ENCODE peak calls at places on chromosomes 7 and 10, in seven cellular contexts. One of them, this sample, is unnamed.

GRCh38 chr10:23381298-23381697 is 36.7 kb upstream of the C10orf67 start:
- DNase-seq in IMR-90: no peak
- DNase-seq in H9: no peak
- DNase-seq in mesenchymal stem cell: no peak
- DNase-seq in trophoblast cell: no peak
- DNase-seq in mesendoderm: peak
- DNase-seq in H1: no peak
- DNase-seq in this sample: no peak

GRCh38 chr7:142001163-142001874 is 5.6 kb downstream of the MGAM start:
- DNase-seq in trophoblast cell: peak
- DNase-seq in mesenchymal stem cell: no peak
- DNase-seq in mesendoderm: peak
- DNase-seq in H1: no peak
- DNase-seq in H9: no peak
- DNase-seq in IMR-90: no peak
- DNase-seq in this sample: no peak

GRCh38 chr7:139582130-139582650 is 58.7 kb downstream of the CLEC2L start:
- DNase-seq in mesenchymal stem cell: no peak
- DNase-seq in trophoblast cell: no peak
- DNase-seq in mesendoderm: no peak
- DNase-seq in IMR-90: no peak
- DNase-seq in H1: no peak
- DNase-seq in H9: no peak
- DNase-seq in this sample: no peak

GRCh38 chr10:30705086-30705624 is 75.6 kb upstream of the LYZL2 start:
- DNase-seq in mesenchymal stem cell: no peak
- DNase-seq in trophoblast cell: no peak
- DNase-seq in IMR-90: no peak
- DNase-seq in H9: no peak
- DNase-seq in H1: no peak
- DNase-seq in mesendoderm: no peak
- DNase-seq in this sample: no peak

GRCh38 chr10:60238408-60239100 is 151.1 kb downstream of the ANK3 start:
- DNase-seq in trophoblast cell: peak
- DNase-seq in H1: peak
- DNase-seq in H9: peak
- DNase-seq in IMR-90: peak
- DNase-seq in mesenchymal stem cell: peak
- DNase-seq in mesendoderm: peak
- DNase-seq in this sample: no peak

GRCh38 chr10:126663880-126664279 is 6.6 kb downstream of the C10orf90 start:
- DNase-seq in trophoblast cell: peak
- DNase-seq in H1: no peak
- DNase-seq in mesendoderm: no peak
- DNase-seq in IMR-90: peak
- DNase-seq in H9: no peak
- DNase-seq in mesenchymal stem cell: peak
- DNase-seq in this sample: no peak

GRCh38 chr7:92794386-92794785 is 42.0 kb downstream of the CDK6 start:
- DNase-seq in mesendoderm: no peak
- DNase-seq in mesenchymal stem cell: no peak
- DNase-seq in trophoblast cell: no peak
- DNase-seq in IMR-90: no peak
- DNase-seq in H9: no peak
- DNase-seq in H1: no peak
- DNase-seq in this sample: no peak

GRCh38 chr10:104337527-104337984 is 709 bp downstream of the ITPRIP start:
- DNase-seq in H1: no peak
- DNase-seq in mesendoderm: peak
- DNase-seq in IMR-90: peak
- DNase-seq in mesenchymal stem cell: no peak
- DNase-seq in H9: peak
- DNase-seq in trophoblast cell: peak
- DNase-seq in this sample: no peak

GRCh38 chr10:17981766-17982380 is 30.2 kb downstream of the SLC39A12 start:
- DNase-seq in H9: no peak
- DNase-seq in IMR-90: peak
- DNase-seq in mesendoderm: peak
- DNase-seq in H1: no peak
- DNase-seq in trophoblast cell: peak
- DNase-seq in mesenchymal stem cell: peak
- DNase-seq in this sample: no peak

GRCh38 chr7:44237696-44238095 is 36.9 kb downstream of the YKT6 start:
- DNase-seq in mesenchymal stem cell: no peak
- DNase-seq in H1: no peak
- DNase-seq in mesendoderm: no peak
- DNase-seq in IMR-90: no peak
- DNase-seq in trophoblast cell: no peak
- DNase-seq in H9: no peak
- DNase-seq in this sample: no peak

GRCh38 chr10:97724341-97724941 is 10.9 kb downstream of the MARVELD1 start:
- DNase-seq in trophoblast cell: no peak
- DNase-seq in mesenchymal stem cell: peak
- DNase-seq in IMR-90: peak
- DNase-seq in H9: no peak
- DNase-seq in H1: no peak
- DNase-seq in mesendoderm: no peak
- DNase-seq in this sample: no peak

GRCh38 chr10:128062331-128062730 is 63.9 kb downstream of the MKI67 start:
- DNase-seq in trophoblast cell: peak
- DNase-seq in mesenchymal stem cell: peak
- DNase-seq in H1: no peak
- DNase-seq in mesendoderm: peak
- DNase-seq in H9: no peak
- DNase-seq in IMR-90: no peak
- DNase-seq in this sample: no peak

GRCh38 chr7:23346316-23346715 is 47.2 kb downstream of the MALSU1 start:
- DNase-seq in H9: no peak
- DNase-seq in IMR-90: no peak
- DNase-seq in H1: no peak
- DNase-seq in trophoblast cell: no peak
- DNase-seq in mesendoderm: no peak
- DNase-seq in mesenchymal stem cell: peak
- DNase-seq in this sample: no peak

GRCh38 chr7:23347682-23348180 is 48.6 kb downstream of the MALSU1 start:
- DNase-seq in H9: no peak
- DNase-seq in mesenchymal stem cell: peak
- DNase-seq in mesendoderm: peak
- DNase-seq in IMR-90: peak
- DNase-seq in H1: no peak
- DNase-seq in trophoblast cell: peak
- DNase-seq in this sample: no peak

GRCh38 chr7:23343806-23344500 is 44.8 kb downstream of the MALSU1 start:
- DNase-seq in trophoblast cell: no peak
- DNase-seq in H9: no peak
- DNase-seq in IMR-90: peak
- DNase-seq in mesenchymal stem cell: no peak
- DNase-seq in H1: no peak
- DNase-seq in mesendoderm: no peak
- DNase-seq in this sample: peak

GRCh38 chr7:23349484-23350157 is 50.5 kb downstream of the MALSU1 start:
- DNase-seq in trophoblast cell: no peak
- DNase-seq in H9: no peak
- DNase-seq in IMR-90: peak
- DNase-seq in mesenchymal stem cell: peak
- DNase-seq in mesendoderm: peak
- DNase-seq in H1: no peak
- DNase-seq in this sample: peak

GRCh38 chr7:23347007-23347681 is 48.0 kb downstream of the MALSU1 start:
- DNase-seq in IMR-90: no peak
- DNase-seq in trophoblast cell: no peak
- DNase-seq in H9: no peak
- DNase-seq in mesendoderm: no peak
- DNase-seq in H1: no peak
- DNase-seq in mesenchymal stem cell: peak
- DNase-seq in this sample: no peak
- H3K18ac ChIP-seq in IMR-90: peak
- H3K18ac ChIP-seq in trophoblast cell: peak
- H3K18ac ChIP-seq in H9: no peak
- H3K18ac ChIP-seq in mesendoderm: no peak
- H3K18ac ChIP-seq in H1: no peak
- H3K18ac ChIP-seq in mesenchymal stem cell: peak
- H3K18ac ChIP-seq in this sample: no peak

DNA sequence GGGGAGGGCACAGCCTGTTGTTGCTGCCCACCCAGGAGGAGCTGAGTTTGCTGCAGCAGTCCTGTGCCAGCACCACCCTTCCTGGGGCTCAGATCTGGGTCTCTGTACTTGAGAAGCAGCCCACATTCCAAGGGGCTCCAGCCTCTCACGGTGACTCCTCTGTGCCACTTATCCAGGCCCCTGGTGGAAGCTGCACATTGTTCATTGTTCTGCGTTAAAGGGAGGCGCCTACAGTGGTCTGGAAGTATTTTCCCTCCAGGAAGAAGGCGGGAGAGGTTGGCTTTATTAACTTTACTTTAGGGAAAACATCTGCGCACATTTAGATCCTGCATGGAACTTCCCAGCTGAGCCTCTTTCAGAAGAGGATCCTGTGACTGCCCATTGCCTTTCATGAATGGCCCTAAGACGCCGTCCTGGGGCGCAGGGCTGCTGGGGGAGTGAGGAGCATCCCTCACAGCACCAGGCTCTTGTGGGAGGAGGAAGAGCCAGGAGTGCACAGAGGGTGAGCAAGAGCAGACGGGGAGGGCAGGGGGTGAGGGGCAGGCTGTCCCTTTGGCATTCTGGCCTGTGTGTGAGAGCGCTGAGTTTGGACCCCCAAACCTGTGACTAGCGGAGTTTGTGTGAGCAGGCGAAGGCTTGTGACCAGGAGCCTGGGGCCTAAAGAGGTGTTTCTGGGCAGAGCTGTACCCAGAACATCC is 98.6 kb upstream of the BTBD16 start:
- DNase-seq in H9: no peak
- DNase-seq in mesendoderm: no peak
- DNase-seq in trophoblast cell: no peak
- DNase-seq in H1: no peak
- DNase-seq in mesenchymal stem cell: no peak
- DNase-seq in IMR-90: no peak
- DNase-seq in this sample: no peak
- H3K18ac ChIP-seq in H9: no peak
- H3K18ac ChIP-seq in mesendoderm: no peak
- H3K18ac ChIP-seq in trophoblast cell: no peak
- H3K18ac ChIP-seq in H1: peak
- H3K18ac ChIP-seq in mesenchymal stem cell: no peak
- H3K18ac ChIP-seq in IMR-90: no peak
- H3K18ac ChIP-seq in this sample: peak

GRCh38 chr7:108235451-108236061 is 105.4 kb upstream of the LAMB4 start:
- DNase-seq in trophoblast cell: no peak
- DNase-seq in H1: no peak
- DNase-seq in H9: no peak
- DNase-seq in mesendoderm: peak
- DNase-seq in mesenchymal stem cell: peak
- DNase-seq in IMR-90: peak
- DNase-seq in this sample: no peak
- H3K18ac ChIP-seq in trophoblast cell: no peak
- H3K18ac ChIP-seq in H1: no peak
- H3K18ac ChIP-seq in H9: no peak
- H3K18ac ChIP-seq in mesendoderm: peak
- H3K18ac ChIP-seq in mesenchymal stem cell: no peak
- H3K18ac ChIP-seq in IMR-90: no peak
- H3K18ac ChIP-seq in this sample: no peak

GRCh38 chr7:22549667-22550513 is 49.9 kb upstream of the STEAP1B start:
- DNase-seq in trophoblast cell: peak
- DNase-seq in IMR-90: peak
- DNase-seq in mesenchymal stem cell: peak
- DNase-seq in H1: peak
- DNase-seq in H9: peak
- DNase-seq in mesendoderm: peak
- DNase-seq in this sample: peak
- H3K18ac ChIP-seq in trophoblast cell: no peak
- H3K18ac ChIP-seq in IMR-90: peak
- H3K18ac ChIP-seq in mesenchymal stem cell: peak
- H3K18ac ChIP-seq in H1: peak
- H3K18ac ChIP-seq in H9: peak
- H3K18ac ChIP-seq in mesendoderm: no peak
- H3K18ac ChIP-seq in this sample: peak

GRCh38 chr10:71280216-71280615 is 38.8 kb upstream of the SLC29A3 start:
- DNase-seq in H1: no peak
- DNase-seq in IMR-90: no peak
- DNase-seq in H9: no peak
- DNase-seq in mesenchymal stem cell: no peak
- DNase-seq in mesendoderm: no peak
- DNase-seq in trophoblast cell: no peak
- DNase-seq in this sample: no peak

GRCh38 chr10:71281646-71282322 is 37.3 kb upstream of the SLC29A3 start:
- DNase-seq in mesenchymal stem cell: no peak
- DNase-seq in H9: no peak
- DNase-seq in IMR-90: no peak
- DNase-seq in H1: no peak
- DNase-seq in trophoblast cell: no peak
- DNase-seq in mesendoderm: no peak
- DNase-seq in this sample: no peak

GRCh38 chr10:71280825-71281224 is 38.2 kb upstream of the SLC29A3 start:
- DNase-seq in IMR-90: no peak
- DNase-seq in trophoblast cell: no peak
- DNase-seq in mesendoderm: no peak
- DNase-seq in H9: no peak
- DNase-seq in H1: no peak
- DNase-seq in mesenchymal stem cell: no peak
- DNase-seq in this sample: no peak

GRCh38 chr10:71283410-71283809 is 35.6 kb upstream of the SLC29A3 start:
- DNase-seq in trophoblast cell: no peak
- DNase-seq in mesendoderm: no peak
- DNase-seq in H9: no peak
- DNase-seq in IMR-90: no peak
- DNase-seq in mesenchymal stem cell: no peak
- DNase-seq in H1: no peak
- DNase-seq in this sample: no peak

GRCh38 chr10:71282323-71282680 is 36.8 kb upstream of the SLC29A3 start:
- DNase-seq in H1: no peak
- DNase-seq in mesenchymal stem cell: no peak
- DNase-seq in trophoblast cell: no peak
- DNase-seq in H9: no peak
- DNase-seq in IMR-90: no peak
- DNase-seq in mesendoderm: no peak
- DNase-seq in this sample: no peak
- H3K18ac ChIP-seq in H1: no peak
- H3K18ac ChIP-seq in mesenchymal stem cell: no peak
- H3K18ac ChIP-seq in trophoblast cell: no peak
- H3K18ac ChIP-seq in H9: no peak
- H3K18ac ChIP-seq in IMR-90: no peak
- H3K18ac ChIP-seq in mesendoderm: no peak
- H3K18ac ChIP-seq in this sample: peak

GRCh38 chr7:108109216-108109908 is 20.8 kb downstream of the LAMB4 start:
- DNase-seq in IMR-90: no peak
- DNase-seq in mesenchymal stem cell: no peak
- DNase-seq in mesendoderm: peak
- DNase-seq in H1: no peak
- DNase-seq in H9: no peak
- DNase-seq in trophoblast cell: no peak
- DNase-seq in this sample: no peak

GRCh38 chr7:108103566-108104298 is 26.4 kb downstream of the LAMB4 start:
- DNase-seq in H1: no peak
- DNase-seq in mesendoderm: no peak
- DNase-seq in IMR-90: no peak
- DNase-seq in trophoblast cell: peak
- DNase-seq in H9: no peak
- DNase-seq in mesenchymal stem cell: peak
- DNase-seq in this sample: no peak

GRCh38 chr7:108112683-108113082 is 17.5 kb downstream of the LAMB4 start:
- DNase-seq in H9: no peak
- DNase-seq in mesendoderm: no peak
- DNase-seq in trophoblast cell: no peak
- DNase-seq in H1: no peak
- DNase-seq in mesenchymal stem cell: no peak
- DNase-seq in IMR-90: no peak
- DNase-seq in this sample: no peak

GRCh38 chr7:108104324-108104723 is 25.8 kb downstream of the LAMB4 start:
- DNase-seq in H1: no peak
- DNase-seq in trophoblast cell: no peak
- DNase-seq in IMR-90: no peak
- DNase-seq in H9: no peak
- DNase-seq in mesendoderm: no peak
- DNase-seq in mesenchymal stem cell: peak
- DNase-seq in this sample: no peak

GRCh38 chr7:108108131-108108530 is 22.0 kb downstream of the LAMB4 start:
- DNase-seq in H9: no peak
- DNase-seq in H1: no peak
- DNase-seq in mesenchymal stem cell: no peak
- DNase-seq in mesendoderm: no peak
- DNase-seq in IMR-90: no peak
- DNase-seq in trophoblast cell: no peak
- DNase-seq in this sample: no peak
- H3K18ac ChIP-seq in H9: no peak
- H3K18ac ChIP-seq in H1: no peak
- H3K18ac ChIP-seq in mesenchymal stem cell: no peak
- H3K18ac ChIP-seq in mesendoderm: no peak
- H3K18ac ChIP-seq in IMR-90: no peak
- H3K18ac ChIP-seq in trophoblast cell: no peak
- H3K18ac ChIP-seq in this sample: no peak

This sample was measured in neuronal stem cell.